ENCODE peak calls at places on chromosomes 6 and 20, in seven cellular contexts. I is CD8-positive, alpha-beta T cell; J is A549; S is OCI-LY7; F is A673; L is fibroblast of lung; W is GM23338. B is an unnamed sample.

GRCh38 chr20:5656136-5656535 is 94.1 kb upstream of the SHLD1 start:
- DNase-seq in L (no peak), J (no peak), W (no peak), I (no peak), S (no peak), F (no peak), B (no peak)

GRCh38 chr6:82211326-82211725 is 36.2 kb downstream of the IBTK start:
- DNase-seq in L (no peak), J (no peak), F (peak; percentile 41), I (no peak), S (no peak), W (no peak), B (no peak)

GRCh38 chr6:4564746-4565145 is 211.5 kb upstream of the CDYL start:
- DNase-seq in S (no peak), L (peak; percentile 18), I (no peak), J (no peak), F (no peak), W (no peak), B (no peak)

GRCh38 chr20:35004051-35004725 is 48.5 kb downstream of the MYH7B start:
- DNase-seq in S (no peak), L (no peak), F (no peak), W (no peak), I (no peak), J (no peak), B (no peak)

GRCh38 chr20:38369387-38369786 is 23.1 kb downstream of the LBP start:
- DNase-seq in S (peak; percentile 43), F (peak; percentile 18), I (no peak), L (no peak), W (peak; percentile 66), J (no peak), B (no peak)

GRCh38 chr6:104958720-104959452 is 2.0 kb downstream of the LIN28B start:
- DNase-seq in L (no peak), J (no peak), F (peak; percentile 40), W (peak; percentile 56), I (no peak), S (no peak), B (no peak)

GRCh38 chr20:1894951-1895673 is at the start of gene SIRPA:
- DNase-seq in I (no peak), W (peak; percentile 57), F (peak; percentile 84), L (peak; percentile 73), S (no peak), J (peak; percentile 86), B (peak; percentile 30)

GRCh38 chr6:73927421-73927820 is 231.4 kb downstream of the CD109 start:
- DNase-seq in J (no peak), S (no peak), F (no peak), I (no peak), L (no peak), W (no peak), B (no peak)

GRCh38 chr6:159487636-159488035 is 205.4 kb downstream of the SOD2 start:
- DNase-seq in J (no peak), W (no peak), I (no peak), F (peak; percentile 40), L (peak; percentile 18), S (no peak), B (peak; percentile 6)

GRCh38 chr20:50153153-50153499 is 397 bp downstream of the PEDS1 start:
- DNase-seq in W (peak; percentile 46), F (no peak), I (no peak), J (no peak), L (no peak), S (peak; percentile 24), B (no peak)

GRCh38 chr20:15940127-15940526 is 633.1 kb downstream of the KIF16B start:
- DNase-seq in F (no peak), I (no peak), L (no peak), J (no peak), W (no peak), S (no peak), B (no peak)

GRCh38 chr6:18920701-18921100 is 533.6 kb downstream of the RNF144B start:
- DNase-seq in L (no peak), I (no peak), F (no peak), W (no peak), J (no peak), S (no peak), B (no peak)

GRCh38 chr6:111683126-111683525 is 77.4 kb upstream of the TRAF3IP2 start:
- DNase-seq in J (no peak), W (no peak), I (no peak), L (no peak), S (no peak), F (no peak), B (no peak)

GRCh38 chr20:20568604-20569205 is 143.7 kb downstream of the RALGAPA2 start:
- DNase-seq in W (peak; percentile 70), S (peak; percentile 58), I (no peak), L (peak; percentile 28), J (peak; percentile 18), F (peak; percentile 62), B (peak; percentile 8)

GRCh38 chr20:31740208-31740607 is 1.1 kb downstream of the TPX2 start:
- DNase-seq in W (no peak), J (no peak), L (peak; percentile 72), S (peak; percentile 43), I (no peak), F (peak; percentile 33), B (no peak)

GRCh38 chr20:23034721-23035671 is at the start of gene SSTR4:
- DNase-seq in S (no peak), J (no peak), W (peak; percentile 49), I (no peak), F (no peak), L (no peak), B (no peak)

GRCh38 chr6:89940225-89941027 is 46.2 kb downstream of the GJA10 start:
- DNase-seq in I (peak; percentile 69), J (peak; percentile 70), S (peak; percentile 71), F (peak; percentile 82), W (peak; percentile 90), L (peak; percentile 75), B (no peak)

GRCh38 chr20:18263723-18264122 is 24.6 kb upstream of the ZNF133 start:
- DNase-seq in F (no peak), J (no peak), S (no peak), L (peak; percentile 11), W (no peak), I (no peak), B (peak; percentile 42)

GRCh38 chr6:48535569-48535968 is 424.6 kb upstream of the PTCHD4 start:
- DNase-seq in J (no peak), I (no peak), F (no peak), S (no peak), W (peak; percentile 49), L (peak; percentile 93), B (peak; percentile 63)

DNA sequence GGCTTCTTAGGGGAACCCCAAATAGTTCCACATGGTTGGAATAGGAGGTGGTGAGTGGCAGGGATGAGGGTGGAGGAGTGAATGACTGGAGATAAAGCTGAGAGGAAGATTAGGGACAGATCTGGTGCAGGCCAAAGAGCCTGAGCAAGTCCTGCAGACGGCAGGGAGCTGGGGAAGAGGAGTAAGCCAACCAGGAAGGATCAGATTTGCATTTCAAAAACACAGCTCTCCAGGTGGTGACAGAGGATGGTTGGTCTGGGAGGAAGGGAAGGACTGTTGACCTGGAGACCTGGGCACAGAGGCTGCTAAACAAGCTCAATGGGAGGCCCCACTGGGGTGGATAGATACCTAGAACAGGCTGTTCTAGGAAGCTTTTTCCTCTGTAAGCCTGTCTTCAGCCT is 56.8 kb upstream of the EPB41L1 start:
- DNase-seq in I (no peak), W (peak; percentile 88), L (no peak), S (no peak), J (no peak), F (no peak), B (no peak)
- H3K4me1 ChIP-seq in I (peaks cover 3% of the 10 kb centered on the region), W (peaks cover 27% of the 10 kb centered on the region), L (peaks cover 8% of the 10 kb centered on the region), S (peaks cover 73% of the 10 kb centered on the region), J (peaks cover 57% of the 10 kb centered on the region), F (no peaks in the 10 kb centered on the region), B (no peaks in the 10 kb centered on the region)

GRCh38 chr6:144302701-144303351 is 17.7 kb downstream of the UTRN start:
- DNase-seq in I (no peak), L (peak; percentile 34), J (no peak), F (no peak), S (no peak), W (peak; percentile 32), B (no peak)

GRCh38 chr6:144307880-144308279 is 22.7 kb downstream of the UTRN start:
- DNase-seq in W (peak; percentile 54), J (no peak), F (no peak), S (no peak), I (no peak), L (no peak), B (no peak)

GRCh38 chr6:144304223-144304848 is 19.2 kb downstream of the UTRN start:
- DNase-seq in F (no peak), S (no peak), L (no peak), W (no peak), I (no peak), J (no peak), B (no peak)

GRCh38 chr6:144305985-144306384 is 20.9 kb downstream of the UTRN start:
- DNase-seq in W (no peak), S (no peak), F (no peak), I (no peak), J (no peak), L (peak; percentile 78), B (no peak)

DNA sequence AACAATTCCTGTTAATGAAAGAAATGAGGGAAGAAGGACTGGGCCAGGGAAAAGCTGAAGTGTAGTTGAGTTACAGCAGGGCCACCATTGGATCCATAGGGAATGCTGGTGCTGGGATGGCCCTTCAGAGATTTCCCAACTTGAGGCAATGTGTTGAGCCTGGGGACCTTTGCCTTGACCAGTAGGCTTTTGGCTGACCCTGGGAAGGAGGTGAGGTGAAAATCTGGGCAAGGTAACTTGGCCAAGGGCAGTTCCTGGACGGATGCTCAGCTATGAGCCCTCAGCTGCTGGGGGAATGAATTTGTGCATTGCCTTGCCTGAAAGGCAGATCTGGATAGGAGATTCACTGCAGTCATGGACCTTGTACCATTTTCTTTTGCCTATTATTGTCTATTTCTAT is 20.4 kb downstream of the UTRN start:
- DNase-seq in I (no peak), S (no peak), F (no peak), J (no peak), L (no peak), W (no peak), B (no peak)
- H3K4me1 ChIP-seq in I (peaks cover 8% of the 10 kb centered on the region), S (no peaks in the 10 kb centered on the region), F (no peaks in the 10 kb centered on the region), J (peaks cover 4% of the 10 kb centered on the region), L (peaks cover 4% of the 10 kb centered on the region), W (peaks cover 7% of the 10 kb centered on the region), B (no peaks in the 10 kb centered on the region)

GRCh38 chr6:158038291-158039177 is 56.9 kb downstream of the SYNJ2 start:
- DNase-seq in W (no peak), F (no peak), L (no peak), S (no peak), J (no peak), I (no peak), B (no peak)
- H3K4me1 ChIP-seq in W (no peaks in the 10 kb centered on the region), F (peaks cover 34% of the 10 kb centered on the region), L (peaks cover 35% of the 10 kb centered on the region), S (no peaks in the 10 kb centered on the region), J (peaks cover 77% of the 10 kb centered on the region), I (peaks cover 6% of the 10 kb centered on the region), B (peaks cover 28% of the 10 kb centered on the region)

GRCh38 chr6:26028212-26028752 is 58.9 kb upstream of the HFE start:
- DNase-seq in J (no peak), S (no peak), L (no peak), F (no peak), W (no peak), I (no peak), B (no peak)

GRCh38 chr6:26029570-26029856 is 57.7 kb upstream of the HFE start:
- DNase-seq in J (no peak), W (no peak), I (no peak), F (no peak), S (peak; percentile 39), L (no peak), B (no peak)

GRCh38 chr6:26029857-26030653 is 57.2 kb upstream of the HFE start:
- DNase-seq in J (no peak), I (no peak), W (no peak), S (peak; percentile 78), F (peak; percentile 25), L (no peak), B (no peak)

GRCh38 chr6:26027491-26028211 is 59.6 kb upstream of the HFE start:
- DNase-seq in L (no peak), F (no peak), I (no peak), S (peak; percentile 56), W (no peak), J (no peak), B (no peak)

GRCh38 chr6:26028753-26029569 is 58.3 kb upstream of the HFE start:
- DNase-seq in F (peak; percentile 26), J (no peak), I (no peak), L (no peak), W (peak; percentile 61), S (peak; percentile 73), B (no peak)
- H3K4me1 ChIP-seq in F (peaks cover 28% of the 10 kb centered on the region), J (peaks cover 42% of the 10 kb centered on the region), I (peaks cover 36% of the 10 kb centered on the region), L (peaks cover 9% of the 10 kb centered on the region), W (peaks cover 33% of the 10 kb centered on the region), S (peaks cover 68% of the 10 kb centered on the region), B (peaks cover 11% of the 10 kb centered on the region)

B was measured in foreskin keratinocyte.